ENCODE peak calls at places on chromosomes 2 and 18, in eight cellular contexts. D, I, E, F, O, M, K and W are unnamed samples.
A peak's percentile ranks its signal among the peaks of the same experiment; 100 is the strongest.

GRCh38 chr2:240179186-240179815 is 38.8 kb upstream of the OTOS start:
- DNase-seq in I (peak; percentile 20), K (no peak), O (no peak), E (no peak), D (no peak), F (no peak), M (peak; percentile 36), W (no peak)

GRCh38 chr18:59787998-59788875 is 91.0 kb upstream of the CCBE1 start:
- DNase-seq in F (no peak), O (no peak), K (no peak), M (no peak), D (peak; percentile 64), I (no peak), E (no peak), W (no peak)

GRCh38 chr2:26580751-26581150 is 60.4 kb downstream of the CIB4 start:
- DNase-seq in E (no peak), D (peak; percentile 37), F (no peak), O (no peak), I (peak; percentile 48), M (no peak), K (no peak), W (no peak)

GRCh38 chr2:96693286-96694200 is 46.3 kb downstream of the LMAN2L start:
- DNase-seq in K (no peak), O (no peak), I (peak; percentile 48), M (no peak), D (peak; percentile 48), E (no peak), F (no peak), W (no peak)

GRCh38 chr2:148519013-148519412 is 125.5 kb upstream of the EPC2 start:
- DNase-seq in I (no peak), O (no peak), M (no peak), F (no peak), E (no peak), K (no peak), D (no peak), W (no peak)

GRCh38 chr2:239147376-239147775 is 253.4 kb downstream of the HDAC4 start:
- DNase-seq in F (no peak), M (peak; percentile 38), I (peak; percentile 43), E (no peak), K (no peak), O (no peak), D (no peak), W (no peak)

GRCh38 chr18:75574197-75574596 is 146.7 kb upstream of the SMIM21 start:
- DNase-seq in F (no peak), D (no peak), O (no peak), M (no peak), I (no peak), K (no peak), E (no peak), W (no peak)

GRCh38 chr2:24269270-24269669 is 91.1 kb downstream of the ITSN2 start:
- DNase-seq in M (no peak), D (no peak), K (no peak), E (no peak), I (no peak), F (no peak), O (no peak), W (no peak)

GRCh38 chr2:202317080-202317859 is 51.7 kb downstream of the NOP58 start:
- DNase-seq in O (no peak), E (no peak), M (no peak), D (peak; percentile 82), K (peak; percentile 57), F (peak; percentile 36), I (peak; percentile 68), W (no peak)

GRCh38 chr2:127995725-127996124 is 32.1 kb downstream of the SAP130 start:
- DNase-seq in K (no peak), M (no peak), D (no peak), E (no peak), I (no peak), O (no peak), F (no peak), W (no peak)

GRCh38 chr2:113219889-113220641 is 46.3 kb downstream of the PSD4 start:
- DNase-seq in K (peak; percentile 64), F (no peak), I (peak; percentile 69), D (no peak), O (no peak), M (no peak), E (no peak), W (no peak)

GRCh38 chr2:23663730-23664005 is 263.3 kb downstream of the ATAD2B start:
- DNase-seq in M (no peak), K (no peak), I (no peak), D (no peak), F (no peak), O (no peak), E (no peak), W (no peak)

GRCh38 chr2:105576440-105577241 is 168.1 kb upstream of the NCK2 start:
- DNase-seq in I (no peak), O (no peak), D (peak; percentile 84), K (no peak), E (peak; percentile 14), M (no peak), F (peak; percentile 26), W (peak; percentile 42)

GRCh38 chr2:43068730-43069517 is 157.5 kb downstream of the ZFP36L2 start:
- DNase-seq in O (no peak), M (no peak), I (peak; percentile 57), F (no peak), E (no peak), D (no peak), K (no peak), W (no peak)

GRCh38 chr2:208057108-208057507 is 31.8 kb upstream of the PLEKHM3 start:
- DNase-seq in D (no peak), M (no peak), E (no peak), I (no peak), K (no peak), O (no peak), F (no peak), W (no peak)

GRCh38 chr18:27461957-27462356 is 276.8 kb upstream of the CHST9 start:
- DNase-seq in E (no peak), F (no peak), I (no peak), M (no peak), D (no peak), O (no peak), K (no peak), W (no peak)

GRCh38 chr2:45912109-45912508 is 260.6 kb downstream of the PRKCE start:
- DNase-seq in O (no peak), F (no peak), D (no peak), M (no peak), E (no peak), I (no peak), K (no peak), W (no peak)

GRCh38 chr2:195472835-195473234 is 184.2 kb upstream of the SLC39A10 start:
- DNase-seq in E (no peak), K (no peak), O (no peak), M (no peak), I (no peak), D (no peak), F (no peak), W (no peak)

GRCh38 chr2:132390076-132390475 is 26.5 kb upstream of the GPR39 start:
- DNase-seq in K (no peak), E (no peak), M (no peak), D (no peak), I (no peak), F (no peak), O (no peak), W (no peak)

GRCh38 chr2:236892721-236893120 is 193.0 kb upstream of the COPS8 start:
- DNase-seq in K (no peak), M (no peak), D (no peak), O (no peak), F (peak; percentile 54), I (no peak), E (no peak), W (no peak)

GRCh38 chr2:112092286-112093041 is 37.4 kb downstream of the TMEM87B start:
- DNase-seq in F (no peak), O (no peak), D (no peak), M (no peak), I (no peak), E (no peak), K (no peak), W (no peak)

GRCh38 chr18:64271264-64271663 is 122.4 kb upstream of the LINC00305 start:
- DNase-seq in K (no peak), O (no peak), F (peak; percentile 31), I (no peak), M (no peak), D (no peak), E (no peak), W (no peak)

GRCh38 chr18:34494359-34494696 is 215.8 kb upstream of the DTNA start:
- DNase-seq in O (no peak), E (no peak), F (no peak), K (peak; percentile 8), I (peak; percentile 58), D (peak; percentile 67), M (peak; percentile 41), W (no peak)